ENCODE peak calls at places on chromosomes 6 and 20, in five cellular contexts. U is CD8-positive, alpha-beta T cell; V is WERI-Rb-1; N is left lung; A is colonic mucosa. F is an unnamed sample. For H3K9me3, the result is how much of the 10 kb centered on the place peaks cover.

GRCh38 chr6:11609324-11610071 is 71.9 kb downstream of the TMEM170B start:
- DNase-seq in A (no peak), U (no peak), N (peak), V (no peak), F (no peak)

GRCh38 chr6:28281288-28282064 is at the start of gene PGBD1:
- DNase-seq in V (peak), U (peak), A (peak), N (peak), F (peak)

GRCh38 chr6:169883316-169883715 is 131.9 kb downstream of the ERMARD start:
- DNase-seq in U (no peak), A (no peak), V (no peak), N (no peak), F (no peak)

GRCh38 chr6:131727467-131727866 is 16.6 kb upstream of the CTAGE9 start:
- DNase-seq in V (no peak), N (no peak), U (no peak), A (no peak), F (no peak)

GRCh38 chr20:24785141-24785924 is 163.7 kb upstream of the CST7 start:
- DNase-seq in A (no peak), N (no peak), V (no peak), U (no peak), F (no peak)

GRCh38 chr20:46400253-46400652 is 6.2 kb downstream of the ELMO2 start:
- DNase-seq in N (no peak), V (no peak), U (no peak), A (no peak), F (no peak)

GRCh38 chr6:92777146-92777740 is 642.1 kb downstream of the EPHA7 start:
- DNase-seq in A (no peak), U (no peak), V (no peak), N (no peak), F (no peak)

GRCh38 chr20:46060301-46060881 is 29.4 kb downstream of the NCOA5 start:
- DNase-seq in U (no peak), A (no peak), V (no peak), N (no peak), F (no peak)

GRCh38 chr20:35398660-35399144 is 13.1 kb downstream of the UQCC1 start:
- DNase-seq in N (no peak), V (no peak), U (no peak), A (no peak), F (no peak)

GRCh38 chr6:29887819-29888581 is 54.3 kb upstream of the HLA-A start:
- DNase-seq in N (peak), V (peak), U (peak), A (peak), F (peak)

GRCh38 chr6:169933839-169934698 is 182.6 kb downstream of the ERMARD start:
- DNase-seq in A (peak), N (no peak), U (no peak), V (no peak), F (no peak)

GRCh38 chr20:3193806-3194616 is 10.5 kb downstream of the DDRGK1 start:
- DNase-seq in V (no peak), N (no peak), U (no peak), A (no peak), F (no peak)

GRCh38 chr6:105886812-105887513 is 199.2 kb upstream of the PRDM1 start:
- DNase-seq in U (no peak), N (no peak), A (no peak), V (peak), F (no peak)

GRCh38 chr20:9031951-9032350 is 36.9 kb upstream of the PLCB4 start:
- DNase-seq in U (no peak), V (no peak), N (no peak), A (no peak), F (no peak)

GRCh38 chr20:25065625-25066338 is 7.8 kb upstream of the ACSS1 start:
- DNase-seq in A (peak), V (peak), U (peak), N (peak), F (peak)

GRCh38 chr20:4113996-4114603 is 98.7 kb upstream of the RNF24 start:
- DNase-seq in V (peak), U (no peak), A (no peak), N (no peak), F (no peak)

GRCh38 chr6:114020223-114020622 is 49.3 kb upstream of the HDAC2 start:
- DNase-seq in U (no peak), A (no peak), V (no peak), N (no peak), F (no peak)

GRCh38 chr6:157380779-157381561 is at the start of gene ZDHHC14:
- DNase-seq in V (peak), A (peak), N (peak), U (peak), F (peak)

GRCh38 chr6:161396539-161396938 is 122.7 kb upstream of the AGPAT4 start:
- DNase-seq in V (no peak), U (no peak), N (no peak), A (no peak), F (no peak)

GRCh38 chr20:5557123-5557522 is 193.1 kb upstream of the SHLD1 start:
- DNase-seq in A (peak), N (no peak), U (peak), V (peak), F (no peak)

GRCh38 chr6:118085665-118086064 is 178.6 kb downstream of the SLC35F1 start:
- DNase-seq in N (no peak), U (no peak), V (no peak), A (no peak), F (no peak)

GRCh38 chr6:24971067-24971466 is 35.3 kb upstream of the RIPOR2 start:
- DNase-seq in A (no peak), U (no peak), V (no peak), N (no peak), F (no peak)

GRCh38 chr6:128336436-128337095 is 183.8 kb downstream of the PTPRK start:
- DNase-seq in U (no peak), N (no peak), V (no peak), A (no peak), F (no peak)

GRCh38 chr20:53748821-53749402 is 155.3 kb upstream of the ZNF217 start:
- DNase-seq in A (no peak), V (no peak), U (no peak), N (no peak), F (no peak)

GRCh38 chr6:26152226-26153101 is 65.2 kb downstream of the HFE start:
- DNase-seq in A (no peak), U (no peak), V (no peak), N (no peak), F (no peak)

GRCh38 chr6:158895661-158896060 is 76.5 kb upstream of the EZR start:
- DNase-seq in N (no peak), A (no peak), V (no peak), U (no peak), F (no peak)

GRCh38 chr20:46040902-46041535 is 12.0 kb downstream of the SLC12A5 start:
- DNase-seq in A (peak), N (no peak), U (peak), V (no peak), F (no peak)

GRCh38 chr6:47044418-47044817 is 2.3 kb upstream of the ADGRF1 start:
- DNase-seq in U (no peak), A (peak), V (no peak), N (no peak), F (no peak)

GRCh38 chr20:59015411-59015810 is 3.8 kb upstream of the TUBB1 start:
- DNase-seq in U (no peak), A (no peak), N (no peak), V (no peak), F (no peak)

GRCh38 chr6:2964793-2965503 is 6.4 kb downstream of the SERPINB6 start:
- DNase-seq in U (no peak), V (no peak), A (no peak), N (no peak), F (no peak)

GRCh38 chr6:143536461-143536865 is 24.9 kb upstream of the FUCA2 start:
- DNase-seq in N (peak), V (peak), U (no peak), A (peak), F (peak)

GRCh38 chr6:77620290-77620882 is 32.5 kb upstream of the MEI4 start:
- DNase-seq in N (no peak), A (peak), V (peak), U (no peak), F (no peak)

GRCh38 chr20:59027746-59028320 is 4.3 kb downstream of the ATP5F1E start:
- DNase-seq in V (peak), U (no peak), A (no peak), N (no peak), F (no peak)

GRCh38 chr6:135182993-135183531 is 2.0 kb downstream of the MYB start:
- DNase-seq in A (peak), V (peak), U (peak), N (peak), F (peak)

GRCh38 chr6:34938268-34938667 is 49.2 kb downstream of the ANKS1A start:
- DNase-seq in N (no peak), A (no peak), U (no peak), V (no peak), F (no peak)

GRCh38 chr6:168015492-168016175 is 18.2 kb downstream of the KIF25 start:
- DNase-seq in U (no peak), N (no peak), A (peak), V (no peak), F (no peak)
- H3K9me3 ChIP-seq in U (under half), N (under half), A (under half), V (under half), F (under half)

DNA sequence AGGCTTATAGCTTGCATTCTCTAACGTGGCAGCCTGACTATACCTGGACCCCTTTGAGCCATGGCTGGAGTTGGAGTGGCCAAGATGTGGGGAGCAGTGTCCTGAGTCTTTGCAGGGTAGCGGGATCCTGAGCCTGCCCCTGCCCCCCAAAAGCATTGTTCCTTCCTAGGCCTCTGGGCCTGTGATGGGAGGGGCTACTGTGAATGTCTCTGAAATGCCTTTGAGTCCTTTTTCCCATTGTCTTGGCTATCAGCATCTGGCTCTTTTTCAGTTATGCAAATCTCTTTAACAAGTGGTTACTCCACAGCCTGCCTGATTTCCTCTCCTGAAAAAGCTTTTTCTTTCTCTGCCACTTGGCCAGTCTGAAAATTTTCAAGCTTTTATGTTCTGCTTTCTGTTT is 17.0 kb upstream of the PRL start:
- DNase-seq in N (no peak), U (no peak), A (no peak), V (no peak), F (no peak)
- H3K9me3 ChIP-seq in N (under half), U (under half), A (under half), V (under half), F (under half)

GRCh38 chr6:71808865-71809264 is 77.5 kb upstream of the RIMS1 start:
- DNase-seq in V (no peak), N (no peak), A (no peak), U (no peak), F (no peak)

GRCh38 chr6:71810880-71811279 is 75.5 kb upstream of the RIMS1 start:
- DNase-seq in U (no peak), N (no peak), A (no peak), V (no peak), F (no peak)
- H3K9me3 ChIP-seq in U (under half), N (half or more), A (under half), V (under half), F (under half)

GRCh38 chr20:50313223-50313820 is 122.7 kb downstream of the CEBPB start:
- DNase-seq in A (no peak), N (no peak), U (no peak), V (no peak), F (no peak)
- H3K9me3 ChIP-seq in A (under half), N (under half), U (under half), V (under half), F (under half)

GRCh38 chr6:89321131-89321530 is 6.0 kb upstream of the GABRR2 start:
- DNase-seq in V (no peak), A (no peak), U (no peak), N (no peak), F (no peak)
- H3K9me3 ChIP-seq in V (under half), A (under half), U (under half), N (under half), F (under half)

GRCh38 chr6:15907914-15908518 is 220.9 kb upstream of the MYLIP start:
- DNase-seq in A (no peak), V (no peak), N (no peak), U (no peak), F (no peak)

GRCh38 chr6:15912505-15912767 is 216.4 kb upstream of the MYLIP start:
- DNase-seq in U (no peak), N (no peak), V (no peak), A (no peak), F (no peak)

GRCh38 chr6:15908871-15909270 is 220.0 kb upstream of the MYLIP start:
- DNase-seq in U (no peak), N (no peak), V (no peak), A (no peak), F (no peak)

GRCh38 chr6:15911753-15912504 is 217.0 kb upstream of the MYLIP start:
- DNase-seq in A (no peak), U (no peak), N (no peak), V (no peak), F (no peak)

DNA sequence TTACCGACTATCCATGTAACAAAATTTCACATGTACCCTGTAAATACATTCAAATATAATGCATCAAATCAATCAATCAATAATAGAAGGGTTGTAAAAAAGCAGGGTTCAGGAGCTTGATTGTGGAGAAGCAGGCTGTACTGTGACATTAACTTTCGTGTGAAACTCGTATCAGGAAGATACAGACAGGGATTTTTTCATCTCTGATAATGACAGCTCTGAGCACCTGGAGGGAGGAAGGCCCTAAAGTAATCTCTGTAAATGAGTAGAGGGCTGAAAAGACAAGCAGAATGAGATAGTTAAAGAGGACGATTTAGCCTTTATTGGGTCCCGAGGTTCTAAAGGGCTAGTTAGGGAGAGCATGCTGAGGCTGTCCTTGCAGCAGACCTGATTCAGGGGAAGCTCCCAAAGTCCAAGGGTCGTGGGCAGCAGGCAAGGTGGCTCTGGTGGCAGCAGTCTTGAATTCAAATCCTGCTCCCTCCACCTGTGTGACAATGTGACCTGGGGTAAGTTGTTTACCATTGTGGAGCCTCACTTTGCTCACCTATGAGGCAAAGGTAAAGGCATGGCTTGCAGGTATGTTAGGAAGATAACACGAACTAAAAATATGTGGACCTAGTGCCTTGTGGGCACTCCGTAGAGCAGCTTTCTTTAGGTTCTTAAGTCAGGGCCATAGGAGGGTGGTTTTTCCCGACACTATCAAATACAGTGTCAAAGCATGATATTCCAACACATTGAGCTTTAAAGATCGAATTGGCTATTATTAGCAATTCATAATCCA is 219.4 kb upstream of the MYLIP start:
- DNase-seq in A (no peak), U (no peak), N (no peak), V (no peak), F (no peak)
- H3K9me3 ChIP-seq in A (under half), U (under half), N (under half), V (under half), F (under half)

GRCh38 chr6:137162692-137163303 is 10.6 kb downstream of the IL22RA2 start:
- DNase-seq in A (no peak), N (no peak), U (no peak), V (no peak), F (no peak)
- H3K9me3 ChIP-seq in A (under half), N (under half), U (under half), V (under half), F (under half)

GRCh38 chr6:19128701-19129100 is 708.5 kb upstream of the ID4 start:
- DNase-seq in V (no peak), N (no peak), U (no peak), A (no peak), F (no peak)

GRCh38 chr6:19121516-19121915 is 715.7 kb upstream of the ID4 start:
- DNase-seq in V (no peak), A (no peak), U (no peak), N (no peak), F (no peak)

DNA sequence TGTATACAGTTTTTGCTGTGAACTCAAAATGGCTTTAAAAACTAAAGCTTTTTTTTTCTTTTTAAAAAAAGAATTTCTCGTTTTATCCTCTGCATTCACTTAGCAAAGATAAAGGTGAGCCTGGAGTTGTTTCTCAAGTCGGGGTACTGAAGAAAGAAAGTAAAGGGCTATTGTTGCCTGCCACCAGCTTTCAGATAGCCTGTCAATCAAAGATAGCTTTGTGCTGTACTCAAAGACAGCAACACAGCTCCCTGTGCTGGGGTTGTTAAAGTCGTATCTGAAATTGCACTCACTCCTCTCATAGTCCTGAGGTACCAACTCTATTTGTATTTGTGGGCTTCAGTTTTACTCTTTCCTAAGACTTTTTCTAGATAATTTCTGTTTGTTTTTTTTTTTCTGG is 710.1 kb upstream of the ID4 start:
- DNase-seq in V (no peak), U (no peak), A (no peak), N (no peak), F (no peak)
- H3K9me3 ChIP-seq in V (under half), U (under half), A (under half), N (under half), F (under half)

DNA sequence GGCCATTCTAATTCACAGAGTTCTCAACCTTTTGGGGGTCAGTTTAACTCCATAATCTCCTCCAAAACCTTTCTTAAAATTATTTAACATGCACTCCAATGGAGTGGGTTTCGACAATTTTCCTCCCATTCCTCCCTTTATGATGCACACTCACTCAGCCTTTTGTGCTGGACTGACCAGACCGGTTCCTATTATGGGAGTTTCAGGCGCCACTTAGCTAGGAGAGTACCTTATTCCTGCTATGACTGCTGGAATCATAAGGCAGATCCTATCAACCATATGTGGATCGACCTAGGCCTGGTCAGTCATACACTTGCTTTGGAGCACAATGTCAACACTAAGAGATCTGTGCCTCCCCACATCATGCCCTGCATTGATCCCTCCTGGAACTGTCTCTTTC is 63.9 kb upstream of the MOCS1 start:
- DNase-seq in V (no peak), A (no peak), N (no peak), U (no peak), F (no peak)
- H3K9me3 ChIP-seq in V (under half), A (under half), N (under half), U (under half), F (under half)

GRCh38 chr6:142193621-142194020 is 46.6 kb downstream of the VTA1 start:
- DNase-seq in A (no peak), U (no peak), N (no peak), V (no peak), F (no peak)
- H3K9me3 ChIP-seq in A (under half), U (under half), N (under half), V (under half), F (under half)

F was measured in T-helper 17 cell.